ENCODE peak calls at places on chromosomes 12 and 14, in five cellular contexts. T, A, F, O and H are unnamed samples.
A peak's percentile ranks its signal among the peaks of the same experiment; 100 is the strongest.

GRCh38 chr12:124490584-124491305 is 76.7 kb downstream of the NCOR2 start:
- DNase-seq in T (no peak), A (no peak), F (peak; percentile 79), O (peak; percentile 92), H (no peak)

GRCh38 chr12:94717112-94717511 is 66.8 kb upstream of the TMCC3 start:
- DNase-seq in T (no peak), A (peak; percentile 54), F (no peak), O (no peak), H (no peak)

GRCh38 chr14:44981198-44981597 is 19.2 kb downstream of the TOGARAM1 start:
- DNase-seq in T (no peak), A (no peak), F (no peak), O (no peak), H (no peak)

GRCh38 chr12:117311-117710 is 50.7 kb downstream of the IQSEC3 start:
- DNase-seq in T (no peak), A (no peak), F (no peak), O (no peak), H (no peak)

GRCh38 chr12:129102233-129102632 is 249.0 kb downstream of the GLT1D1 start:
- DNase-seq in T (no peak), A (no peak), F (no peak), O (no peak), H (no peak)

GRCh38 chr14:68978550-68978911 is 571 bp downstream of the ACTN1 start:
- DNase-seq in T (peak; percentile 55), A (no peak), F (peak; percentile 69), O (peak; percentile 71), H (no peak)

GRCh38 chr14:106491851-106492250 is 965.5 kb downstream of the TMEM121 start:
- DNase-seq in T (no peak), A (no peak), F (no peak), O (no peak), H (no peak)

GRCh38 chr12:124928095-124928911 is 13.9 kb upstream of the UBC start:
- DNase-seq in T (peak; percentile 61), A (peak; percentile 96), F (peak; percentile 85), O (peak; percentile 75), H (peak; percentile 95)

GRCh38 chr12:107359382-107359781 is 266.0 kb upstream of the CRY1 start:
- DNase-seq in T (peak; percentile 77), A (no peak), F (no peak), O (no peak), H (peak; percentile 78)

GRCh38 chr12:71661977-71662522 is 1.6 kb downstream of the ZFC3H1 start:
- DNase-seq in T (peak; percentile 53), A (no peak), F (no peak), O (no peak), H (peak; percentile 28)

GRCh38 chr14:58315606-58316005 is 17.3 kb downstream of the ARID4A start:
- DNase-seq in T (peak; percentile 17), A (no peak), F (no peak), O (no peak), H (no peak)

GRCh38 chr12:43459285-43459684 is 92.7 kb downstream of the ADAMTS20 start:
- DNase-seq in T (no peak), A (no peak), F (no peak), O (no peak), H (no peak)
- H3K4me3 ChIP-seq in T (no peak overlapping the region), A (no peak overlapping the region), F (no peak overlapping the region), O (no peak overlapping the region), H (no peak overlapping the region)

GRCh38 chr12:133023566-133023965 is 13.7 kb upstream of the ZNF84 start:
- DNase-seq in T (no peak), A (no peak), F (no peak), O (no peak), H (no peak)
- TF ChIP-seq CTCF in T (no peak), A (no peak), F (no peak), O (no peak), H (no peak)

DNA sequence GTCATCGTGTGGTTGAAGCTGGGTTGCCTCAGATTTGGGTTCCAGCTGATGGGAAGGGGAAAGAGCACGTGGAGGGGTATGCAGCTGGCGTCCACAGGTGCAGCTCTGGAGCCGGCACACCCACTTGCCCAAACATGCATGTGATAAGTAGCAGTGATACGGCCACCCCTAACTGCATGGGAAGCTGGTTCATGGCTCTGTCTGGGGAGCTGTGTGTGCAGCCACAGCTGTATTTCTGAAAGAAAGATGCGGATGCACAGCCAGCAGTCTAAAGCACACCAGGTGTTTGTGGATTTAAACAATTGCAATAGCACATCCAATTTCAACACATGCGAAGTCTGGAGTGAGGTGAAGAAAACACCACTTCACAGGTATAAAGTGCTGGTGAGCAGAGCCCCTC is 181.4 kb downstream of the EFCAB11 start:
- DNase-seq in T (no peak), A (no peak), F (no peak), O (no peak), H (no peak)
- H3K4me3 ChIP-seq in T (no peak overlapping the region), A (no peak overlapping the region), F (no peak overlapping the region), O (no peak overlapping the region), H (no peak overlapping the region)

DNA sequence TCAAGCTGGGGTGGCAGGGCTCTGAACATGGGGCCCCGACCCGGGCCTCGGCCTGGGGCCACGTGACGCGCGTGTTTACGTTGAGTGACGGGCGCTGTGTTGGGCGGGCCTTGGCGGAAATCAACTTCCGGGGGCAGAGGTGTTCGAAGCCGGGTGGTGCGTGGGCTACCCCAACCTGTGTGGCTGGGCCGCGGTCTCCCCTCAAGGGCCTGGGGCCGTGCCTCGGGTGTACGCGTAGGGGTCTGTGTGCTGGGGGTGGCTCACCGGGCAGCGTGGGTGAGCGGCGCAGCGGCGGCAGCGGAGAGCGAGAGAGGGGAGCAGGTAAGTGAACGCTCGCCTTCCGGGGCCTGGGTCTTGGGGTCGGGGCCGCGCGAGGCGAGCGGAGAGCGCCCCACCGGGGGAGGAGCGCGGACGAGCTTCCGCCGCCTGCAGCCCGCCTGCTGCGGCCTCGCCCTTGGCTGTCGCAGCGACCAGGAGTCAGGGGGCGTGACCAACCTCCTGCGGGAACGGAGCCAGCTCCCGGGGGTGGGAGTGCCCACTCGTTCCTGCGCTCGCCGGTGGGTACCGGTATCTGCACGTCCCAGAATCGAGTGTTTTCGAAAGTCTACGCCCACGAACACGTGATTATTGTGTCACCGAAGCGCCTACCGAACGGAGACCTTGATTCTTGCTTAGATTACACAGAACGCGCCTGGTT is at the start of gene CCDC91:
- DNase-seq in T (peak; percentile 89), A (peak; percentile 91), F (peak; percentile 85), O (peak; percentile 85), H (peak; percentile 82)
- TF ChIP-seq CTCF in T (no peak), A (peak; percentile 4), F (peak; percentile 6), O (peak; percentile 12), H (no peak)